ENCODE peak calls at places on chromosomes 3 and 15, in six cellular contexts. C is dorsolateral prefrontal cortex, N is tibial artery, E is ovary, B is mammary epithelial cell, Y is right lobe of liver. Q is an unnamed sample.

GRCh38 chr15:74240002-74240568 is 4.0 kb downstream of the CCDC33 start:
- DNase-seq in C (peak), N (peak), E (peak), B (peak), Y (peak), Q (no peak)

GRCh38 chr15:29942144-29942543 is 119.9 kb upstream of the TJP1 start:
- DNase-seq in C (no peak), N (no peak), E (no peak), B (no peak), Y (no peak), Q (no peak)

GRCh38 chr3:134211797-134212196 is 38.9 kb downstream of the RYK start:
- DNase-seq in C (peak), N (no peak), E (no peak), B (peak), Y (no peak), Q (no peak)

GRCh38 chr15:98311566-98312188 is 336.7 kb upstream of the IGF1R start:
- DNase-seq in C (peak), N (peak), E (peak), B (peak), Y (peak), Q (peak)

GRCh38 chr3:46717447-46718231 is at the start of gene PRSS50:
- DNase-seq in C (peak), N (peak), E (peak), B (no peak), Y (no peak), Q (no peak)

GRCh38 chr3:159761377-159761776 is 227.3 kb upstream of the IL12A start:
- DNase-seq in C (peak), N (peak), E (no peak), B (no peak), Y (peak), Q (no peak)

GRCh38 chr3:173217127-173217526 is 76.1 kb upstream of the SPATA16 start:
- DNase-seq in C (no peak), N (no peak), E (no peak), B (no peak), Y (no peak), Q (no peak)

GRCh38 chr15:95760508-95760907 is 570.0 kb upstream of the NR2F2 start:
- DNase-seq in C (no peak), N (no peak), E (peak), B (no peak), Y (peak), Q (no peak)

GRCh38 chr3:113136071-113136470 is 75.3 kb upstream of the BOC start:
- DNase-seq in C (no peak), N (no peak), E (no peak), B (peak), Y (no peak), Q (no peak)

GRCh38 chr15:48631191-48631770 is 14.2 kb downstream of the FBN1 start:
- DNase-seq in C (peak), N (no peak), E (no peak), B (no peak), Y (no peak), Q (no peak)

GRCh38 chr3:192862408-192863385 is 55.0 kb downstream of the MB21D2 start:
- DNase-seq in C (no peak), N (no peak), E (no peak), B (no peak), Y (no peak), Q (no peak)

GRCh38 chr3:84318273-84318809 is 640.4 kb upstream of the CADM2 start:
- DNase-seq in C (no peak), N (no peak), E (no peak), B (no peak), Y (no peak), Q (no peak)
- TF ChIP-seq CTCF in C (no peak), N (no peak), E (no peak), B (no peak), Y (no peak), Q (no peak)

DNA sequence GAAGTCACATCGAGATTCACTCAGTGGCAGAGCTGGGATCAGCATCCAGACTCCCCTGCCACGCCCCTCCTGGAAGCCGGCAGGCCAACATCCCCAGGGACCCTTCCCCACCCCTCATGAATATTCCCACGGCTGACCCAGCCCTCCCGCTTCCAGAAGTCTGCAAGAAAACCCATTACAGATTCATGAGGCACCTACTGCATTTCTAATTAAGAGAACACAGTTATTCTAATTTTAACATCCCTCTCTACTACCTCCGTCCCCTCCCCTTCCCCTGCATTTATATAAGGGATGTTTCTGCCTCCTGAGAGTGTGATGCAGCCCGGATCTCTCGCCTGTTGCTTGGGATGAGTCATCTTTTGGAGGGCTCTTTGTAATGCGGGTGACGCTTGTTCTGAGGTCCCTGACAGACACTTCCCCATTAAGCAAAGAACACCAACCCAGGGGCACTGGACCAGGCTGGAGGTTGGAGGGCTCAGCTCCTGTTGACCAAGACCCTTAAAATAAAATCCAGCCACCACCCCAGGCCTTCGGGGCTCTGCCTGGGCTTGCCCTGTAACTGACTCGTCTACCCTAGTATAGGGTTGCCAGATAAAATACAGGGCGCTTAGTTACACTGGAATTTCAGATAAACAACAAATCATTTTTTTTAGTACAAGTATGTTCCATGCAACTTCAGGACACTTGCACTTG is 118.7 kb downstream of the NUP210 start:
- DNase-seq in C (peak), N (no peak), E (no peak), B (peak), Y (no peak), Q (no peak)
- H3K27ac ChIP-seq in C (no peak), N (no peak), E (no peak), B (no peak), Y (no peak), Q (no peak)

DNA sequence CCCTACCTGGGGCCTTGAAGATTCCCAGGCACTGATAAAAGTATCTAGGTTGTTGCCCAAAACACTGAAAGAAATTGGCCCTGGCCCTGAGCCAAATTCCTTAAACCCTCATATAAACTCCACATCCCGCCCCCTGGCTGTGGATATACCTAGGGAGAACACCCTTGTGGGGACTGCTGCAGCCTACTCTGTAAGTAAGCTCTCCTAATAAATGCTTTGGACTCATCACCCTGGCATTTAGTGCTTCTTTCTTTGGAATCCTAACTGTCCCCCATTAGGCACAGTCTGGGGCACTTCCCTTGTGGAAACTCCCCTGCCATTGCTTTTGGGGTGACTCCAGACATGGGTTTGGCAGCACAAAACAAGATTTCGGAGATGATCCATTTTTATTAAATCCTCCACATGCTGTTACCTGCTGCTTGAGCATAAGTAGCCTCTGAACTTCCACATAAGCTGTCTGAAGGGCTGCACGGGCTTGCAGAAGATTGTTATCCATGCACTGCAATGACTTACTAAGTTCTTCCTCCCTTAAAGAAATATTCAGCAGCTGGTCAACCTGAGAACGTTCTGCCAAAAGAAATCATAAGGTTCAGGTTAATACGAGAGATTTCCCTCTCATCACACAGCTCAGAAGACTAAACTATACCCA is 46.4 kb downstream of the ZNF106 start:
- DNase-seq in C (no peak), N (no peak), E (no peak), B (peak), Y (no peak), Q (no peak)
- TF ChIP-seq CTCF in C (no peak), N (no peak), E (no peak), B (no peak), Y (no peak), Q (no peak)

DNA sequence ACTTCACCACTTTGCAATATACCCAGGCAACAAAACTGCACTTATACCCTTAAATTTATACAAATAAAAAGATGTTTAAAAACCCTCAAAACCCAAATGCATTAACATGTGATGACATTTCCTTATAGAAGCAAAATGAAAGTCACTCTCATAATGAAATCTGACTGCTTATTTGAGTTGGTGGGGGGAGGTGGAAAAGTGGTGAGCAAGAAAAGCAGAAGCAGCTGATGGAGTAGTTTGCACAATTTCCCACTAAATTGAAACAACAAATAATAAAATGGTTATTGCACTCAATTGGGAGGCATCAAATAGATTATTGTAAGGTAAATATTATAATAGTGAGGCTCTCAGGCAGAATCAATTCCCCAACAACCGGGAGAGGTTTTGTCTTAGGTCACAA is 54.0 kb upstream of the GADL1 start:
- DNase-seq in C (no peak), N (no peak), E (no peak), B (no peak), Y (no peak), Q (no peak)
- H3K27ac ChIP-seq in C (no peak), N (no peak), E (no peak), B (no peak), Y (no peak), Q (no peak)

GRCh38 chr3:183502782-183503181 is 52.7 kb downstream of the KLHL6 start:
- DNase-seq in C (peak), N (no peak), E (no peak), B (no peak), Y (no peak), Q (no peak)
- TF ChIP-seq CTCF in C (peak), N (no peak), E (no peak), B (peak), Y (peak), Q (no peak)